ENCODE peak calls at places on chromosomes 4 and X, in seven cellular contexts. C is GM23338, N is PC-3, J is HCT116, K is neural progenitor cell, O is GM23248, B is MM.1S. G is an unnamed sample. For H3K27me3, the result is how much of the 10 kb centered on the place peaks cover.

GRCh38 chr4:41656572-41657301 is 91.8 kb downstream of the PHOX2B start:
- DNase-seq in C (no peak), J (no peak), B (no peak), N (no peak), O (no peak), K (no peak), G (no peak)

GRCh38 chr4:180304321-180304720 is 1938.9 kb upstream of the TENM3 start:
- DNase-seq in C (no peak), J (no peak), B (no peak), K (no peak), O (no peak), N (no peak), G (no peak)

GRCh38 chr4:72631296-72631695 is 62.3 kb upstream of the ADAMTS3 start:
- DNase-seq in N (peak), J (no peak), O (peak), C (no peak), K (no peak), B (no peak), G (peak)

GRCh38 chrX:68433155-68433980 is at the start of gene OPHN1:
- DNase-seq in B (no peak), J (peak), K (peak), O (peak), C (peak), N (peak), G (peak)

GRCh38 chr4:138406881-138407280 is 164.7 kb upstream of the SLC7A11 start:
- DNase-seq in O (peak), C (no peak), J (no peak), N (no peak), B (no peak), K (no peak), G (no peak)

GRCh38 chr4:25861951-25862410 is 807 bp downstream of the SEL1L3 start:
- DNase-seq in B (peak), N (peak), J (no peak), C (peak), K (peak), O (peak), G (peak)

GRCh38 chr4:142913034-142913433 is 66.9 kb upstream of the INPP4B start:
- DNase-seq in B (no peak), O (no peak), K (no peak), J (no peak), C (no peak), N (no peak), G (no peak)

GRCh38 chr4:41154814-41155177 is 59.5 kb downstream of the APBB2 start:
- DNase-seq in K (no peak), B (no peak), O (peak), N (no peak), C (no peak), J (no peak), G (no peak)

GRCh38 chr4:123579961-123580360 is 183.4 kb downstream of the SPRY1 start:
- DNase-seq in B (no peak), K (no peak), O (no peak), C (no peak), J (no peak), N (no peak), G (no peak)

GRCh38 chr4:113979157-113979972 is at the start of gene ARSJ:
- DNase-seq in J (peak), O (peak), C (peak), K (peak), B (no peak), N (peak), G (peak)

GRCh38 chr4:38322709-38323108 is 341.3 kb upstream of the KLF3 start:
- DNase-seq in J (no peak), B (no peak), K (no peak), C (no peak), N (peak), O (peak), G (no peak)

GRCh38 chr4:186400676-186401075 is 134.7 kb downstream of the F11 start:
- DNase-seq in C (no peak), O (peak), K (no peak), N (no peak), J (no peak), B (no peak), G (no peak)

GRCh38 chrX:56797966-56798711 is 69.1 kb downstream of the NBDY start:
- DNase-seq in N (no peak), C (no peak), O (peak), J (no peak), B (peak), K (no peak), G (no peak)

GRCh38 chrX:46588263-46588662 is 14.7 kb downstream of the CHST7 start:
- DNase-seq in N (peak), C (peak), J (no peak), B (no peak), K (no peak), O (peak), G (no peak)

GRCh38 chr4:111494971-111495370 is 650.3 kb upstream of the FAM241A start:
- DNase-seq in C (no peak), B (no peak), O (peak), J (no peak), N (no peak), K (no peak), G (no peak)

GRCh38 chr4:53653484-53654053 is 62.3 kb upstream of the LNX1 start:
- DNase-seq in O (peak), C (no peak), B (no peak), K (peak), N (no peak), J (no peak), G (peak)

GRCh38 chr4:168509786-168510185 is 12.9 kb downstream of the PALLD start:
- DNase-seq in J (no peak), K (no peak), N (no peak), B (no peak), C (no peak), O (peak), G (no peak)

GRCh38 chrX:96447161-96447560 is 237.5 kb upstream of the DIAPH2 start:
- DNase-seq in K (no peak), O (no peak), N (peak), C (no peak), B (peak), J (no peak), G (no peak)

GRCh38 chrX:42519666-42520231 is 258.2 kb downstream of the PPP1R2C start:
- DNase-seq in C (no peak), N (peak), J (no peak), K (no peak), O (peak), B (no peak), G (peak)

GRCh38 chr4:183636923-183637322 is 22.1 kb downstream of the RWDD4 start:
- DNase-seq in N (peak), C (peak), K (no peak), J (no peak), B (no peak), O (peak), G (no peak)

GRCh38 chr4:43882470-43882869 is 566.1 kb downstream of the KCTD8 start:
- DNase-seq in O (no peak), N (peak), J (no peak), B (no peak), K (no peak), C (no peak), G (no peak)

GRCh38 chrX:108419401-108419800 is 18.8 kb downstream of the COL4A6 start:
- DNase-seq in C (peak), N (no peak), J (no peak), O (no peak), B (no peak), K (no peak), G (no peak)
- H3K27me3 ChIP-seq in C (under half), N (under half), J (under half), O (under half), B (under half), K (under half), G (under half)

GRCh38 chrX:10109695-10110094 is 47.1 kb upstream of the CLCN4 start:
- DNase-seq in J (no peak), O (peak), C (no peak), N (no peak), K (no peak), B (no peak), G (no peak)

GRCh38 chrX:10104958-10105658 is 51.7 kb upstream of the CLCN4 start:
- DNase-seq in B (no peak), C (no peak), O (peak), N (no peak), J (no peak), K (no peak), G (no peak)

GRCh38 chrX:10110316-10110932 is 46.4 kb upstream of the CLCN4 start:
- DNase-seq in J (no peak), O (no peak), N (no peak), K (no peak), C (no peak), B (peak), G (no peak)

GRCh38 chrX:10108288-10108687 is 48.5 kb upstream of the CLCN4 start:
- DNase-seq in K (no peak), C (no peak), O (no peak), B (no peak), J (no peak), N (no peak), G (no peak)

GRCh38 chrX:10106801-10107200 is 50.0 kb upstream of the CLCN4 start:
- DNase-seq in C (no peak), N (no peak), K (no peak), B (peak), O (no peak), J (no peak), G (no peak)
- TF ChIP-seq EZH2phosphoT487 in C (no peak), N (no peak), K (no peak), B (no peak), O (no peak), J (no peak), G (no peak)

GRCh38 chrX:51507551-51507950 is 11.2 kb upstream of the NUDT11 start:
- DNase-seq in B (no peak), J (no peak), K (no peak), C (no peak), O (no peak), N (no peak), G (no peak)
- H3K27me3 ChIP-seq in B (under half), J (under half), K (under half), C (under half), O (under half), N (under half), G (under half)

GRCh38 chr4:8285976-8286718 is 16.6 kb downstream of the HTRA3 start:
- DNase-seq in N (no peak), O (no peak), B (no peak), C (no peak), K (no peak), J (no peak), G (no peak)

GRCh38 chr4:8286719-8287355 is 17.3 kb downstream of the HTRA3 start:
- DNase-seq in J (no peak), B (no peak), C (no peak), O (no peak), K (no peak), N (no peak), G (no peak)

GRCh38 chr4:8283631-8284121 is 14.1 kb downstream of the HTRA3 start:
- DNase-seq in K (no peak), O (no peak), N (no peak), J (no peak), C (peak), B (no peak), G (no peak)

GRCh38 chr4:8284391-8284790 is 14.8 kb downstream of the HTRA3 start:
- DNase-seq in O (no peak), C (no peak), K (no peak), B (no peak), J (no peak), N (no peak), G (no peak)

GRCh38 chr4:8285143-8285975 is 15.8 kb downstream of the HTRA3 start:
- DNase-seq in J (no peak), C (no peak), B (no peak), K (no peak), O (no peak), N (no peak), G (no peak)
- TF ChIP-seq EZH2phosphoT487 in J (no peak), C (no peak), B (no peak), K (no peak), O (no peak), N (no peak), G (no peak)

DNA sequence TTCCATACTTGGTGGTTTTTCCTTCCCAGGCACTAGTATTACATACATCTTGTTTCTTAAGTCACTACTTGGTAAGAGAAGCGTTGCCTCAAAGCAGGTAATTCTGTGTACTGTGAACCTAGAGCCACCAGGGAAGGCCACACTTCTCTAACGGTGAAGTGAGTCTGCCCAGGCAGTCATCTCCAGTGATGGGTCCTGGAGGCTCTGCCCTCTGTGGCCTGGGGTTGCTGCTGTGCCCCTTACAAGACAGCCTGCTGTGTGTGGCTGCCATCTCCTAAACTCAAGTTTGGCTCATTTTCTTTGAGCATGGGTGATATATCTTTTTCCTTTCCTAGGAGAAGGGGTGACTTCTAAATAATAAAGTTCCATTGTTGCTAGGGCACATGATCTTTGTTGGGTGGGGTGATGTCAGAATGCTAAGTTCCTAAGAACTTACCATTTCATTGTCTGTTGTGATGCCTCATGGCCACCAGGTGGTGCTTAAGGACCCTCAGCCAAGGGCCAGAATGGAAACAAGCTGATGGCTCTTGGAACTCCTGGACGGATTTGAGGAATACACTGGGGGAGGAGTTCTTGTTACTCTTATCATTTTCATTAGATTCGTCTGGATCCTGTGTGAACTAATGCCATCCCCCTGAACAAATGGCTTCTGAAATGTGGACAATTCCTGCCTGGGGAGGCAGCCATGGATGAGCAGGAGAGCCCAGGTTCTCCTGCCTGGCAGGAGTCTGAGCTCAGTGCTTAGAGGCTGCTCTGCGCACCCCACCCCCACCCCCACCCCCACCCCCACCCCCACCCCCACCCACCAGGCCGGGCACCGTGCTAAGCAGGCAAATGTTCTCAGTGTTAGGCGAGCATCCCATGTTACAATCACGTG is 41.1 kb upstream of the WDR1 start:
- DNase-seq in C (peak), O (peak), B (peak), K (peak), J (peak), N (peak), G (peak)
- H3K27me3 ChIP-seq in C (under half), O (under half), B (under half), K (under half), J (under half), N (under half), G (under half)

GRCh38 chr4:48033825-48034413 is 17.3 kb downstream of the NIPAL1 start:
- DNase-seq in O (peak), C (peak), B (peak), J (peak), K (peak), N (peak), G (peak)

GRCh38 chr4:48031802-48032525 is 15.4 kb downstream of the NIPAL1 start:
- DNase-seq in J (no peak), B (no peak), O (peak), N (no peak), K (no peak), C (no peak), G (peak)

GRCh38 chr4:48035952-48036351 is 19.4 kb downstream of the NIPAL1 start:
- DNase-seq in C (no peak), O (no peak), J (no peak), N (no peak), K (no peak), B (no peak), G (no peak)

GRCh38 chr4:48030470-48030869 is 13.9 kb downstream of the NIPAL1 start:
- DNase-seq in N (no peak), J (no peak), C (peak), K (peak), O (no peak), B (no peak), G (no peak)

DNA sequence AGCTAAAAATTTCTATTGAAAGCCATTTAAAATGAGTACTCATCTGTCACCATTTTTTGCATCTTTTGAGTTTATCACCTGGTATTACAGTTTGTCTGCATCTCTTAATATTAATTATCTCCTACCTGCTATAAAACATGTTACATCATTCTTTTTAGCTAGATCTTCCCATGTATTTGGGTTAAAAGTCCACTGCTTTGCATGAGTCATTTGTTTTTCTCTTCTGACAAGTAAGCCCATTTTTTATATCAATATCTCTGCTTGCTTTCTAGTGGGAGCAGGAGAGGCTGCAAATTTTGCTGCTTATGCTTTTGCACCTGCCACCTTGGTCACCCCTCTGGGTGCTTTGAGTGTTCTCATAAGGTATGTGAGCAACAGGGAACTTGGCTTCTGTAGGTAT is 16.1 kb downstream of the NIPAL1 start:
- DNase-seq in N (no peak), J (no peak), O (no peak), K (no peak), C (no peak), B (no peak), G (no peak)
- TF ChIP-seq EZH2phosphoT487 in N (no peak), J (no peak), O (no peak), K (no peak), C (no peak), B (no peak), G (no peak)

G was measured in hepatocyte.